ENCODE peak calls at places on chromosome 2, in seven cellular contexts. One of them, this sample, is unnamed.
A peak's percentile ranks its signal among the peaks of the same experiment; 100 is the strongest.

GRCh38 chr2:48906640-48907039 is 151.1 kb upstream of the LHCGR start:
- DNase-seq in stimulated activated CD4-positive, alpha-beta T cell treated with anti-CD3 and anti-CD28 coated beads, Interleukin-2, amount 100 ng/mL, for 48 hours: no peak
- DNase-seq in BE2C: no peak
- DNase-seq in NB4: no peak
- DNase-seq in stimulated activated naive CD4-positive, alpha-beta T cell: no peak
- DNase-seq in right lobe of liver: no peak
- DNase-seq in A172: no peak
- DNase-seq in this sample: no peak

GRCh38 chr2:173550143-173550542 is 195.5 kb downstream of the CDCA7 start:
- DNase-seq in stimulated activated CD4-positive, alpha-beta T cell treated with anti-CD3 and anti-CD28 coated beads, Interleukin-2, amount 100 ng/mL, for 48 hours: no peak
- DNase-seq in BE2C: no peak
- DNase-seq in NB4: no peak
- DNase-seq in stimulated activated naive CD4-positive, alpha-beta T cell: no peak
- DNase-seq in right lobe of liver: no peak
- DNase-seq in A172: peak; percentile 15
- DNase-seq in this sample: no peak

GRCh38 chr2:171316220-171316619 is 117.6 kb downstream of the METTL8 start:
- DNase-seq in stimulated activated CD4-positive, alpha-beta T cell treated with anti-CD3 and anti-CD28 coated beads, Interleukin-2, amount 100 ng/mL, for 48 hours: no peak
- DNase-seq in BE2C: no peak
- DNase-seq in NB4: no peak
- DNase-seq in stimulated activated naive CD4-positive, alpha-beta T cell: no peak
- DNase-seq in right lobe of liver: no peak
- DNase-seq in A172: peak; percentile 9
- DNase-seq in this sample: no peak

GRCh38 chr2:73386342-73386868 is 769 bp downstream of the ALMS1 start:
- DNase-seq in stimulated activated CD4-positive, alpha-beta T cell treated with anti-CD3 and anti-CD28 coated beads, Interleukin-2, amount 100 ng/mL, for 48 hours: no peak
- DNase-seq in BE2C: no peak
- DNase-seq in NB4: no peak
- DNase-seq in stimulated activated naive CD4-positive, alpha-beta T cell: no peak
- DNase-seq in right lobe of liver: no peak
- DNase-seq in A172: no peak
- DNase-seq in this sample: no peak

GRCh38 chr2:118223487-118224136 is 135.3 kb downstream of the INSIG2 start:
- DNase-seq in stimulated activated CD4-positive, alpha-beta T cell treated with anti-CD3 and anti-CD28 coated beads, Interleukin-2, amount 100 ng/mL, for 48 hours: no peak
- DNase-seq in BE2C: no peak
- DNase-seq in NB4: no peak
- DNase-seq in stimulated activated naive CD4-positive, alpha-beta T cell: peak; percentile 8
- DNase-seq in right lobe of liver: no peak
- DNase-seq in A172: no peak
- DNase-seq in this sample: no peak

GRCh38 chr2:209556354-209556961 is 132.6 kb downstream of the MAP2 start:
- DNase-seq in stimulated activated CD4-positive, alpha-beta T cell treated with anti-CD3 and anti-CD28 coated beads, Interleukin-2, amount 100 ng/mL, for 48 hours: no peak
- DNase-seq in BE2C: peak; percentile 14
- DNase-seq in NB4: peak; percentile 62
- DNase-seq in stimulated activated naive CD4-positive, alpha-beta T cell: no peak
- DNase-seq in right lobe of liver: no peak
- DNase-seq in A172: peak; percentile 59
- DNase-seq in this sample: no peak

GRCh38 chr2:80102026-80102425 is 202.5 kb downstream of the LRRTM1 start:
- DNase-seq in stimulated activated CD4-positive, alpha-beta T cell treated with anti-CD3 and anti-CD28 coated beads, Interleukin-2, amount 100 ng/mL, for 48 hours: no peak
- DNase-seq in BE2C: no peak
- DNase-seq in NB4: no peak
- DNase-seq in stimulated activated naive CD4-positive, alpha-beta T cell: no peak
- DNase-seq in right lobe of liver: no peak
- DNase-seq in A172: peak; percentile 65
- DNase-seq in this sample: no peak

GRCh38 chr2:200652158-200652557 is 66.3 kb downstream of the AOX1 start:
- DNase-seq in stimulated activated CD4-positive, alpha-beta T cell treated with anti-CD3 and anti-CD28 coated beads, Interleukin-2, amount 100 ng/mL, for 48 hours: no peak
- DNase-seq in BE2C: no peak
- DNase-seq in NB4: no peak
- DNase-seq in stimulated activated naive CD4-positive, alpha-beta T cell: no peak
- DNase-seq in right lobe of liver: no peak
- DNase-seq in A172: no peak
- DNase-seq in this sample: no peak

GRCh38 chr2:120707816-120708215 is 27.9 kb upstream of the GLI2 start:
- DNase-seq in stimulated activated CD4-positive, alpha-beta T cell treated with anti-CD3 and anti-CD28 coated beads, Interleukin-2, amount 100 ng/mL, for 48 hours: no peak
- DNase-seq in BE2C: no peak
- DNase-seq in NB4: no peak
- DNase-seq in stimulated activated naive CD4-positive, alpha-beta T cell: no peak
- DNase-seq in right lobe of liver: no peak
- DNase-seq in A172: no peak
- DNase-seq in this sample: no peak

GRCh38 chr2:152427902-152428301 is 92.9 kb downstream of the FMNL2 start:
- DNase-seq in stimulated activated CD4-positive, alpha-beta T cell treated with anti-CD3 and anti-CD28 coated beads, Interleukin-2, amount 100 ng/mL, for 48 hours: no peak
- DNase-seq in BE2C: no peak
- DNase-seq in NB4: no peak
- DNase-seq in stimulated activated naive CD4-positive, alpha-beta T cell: no peak
- DNase-seq in right lobe of liver: no peak
- DNase-seq in A172: no peak
- DNase-seq in this sample: no peak

GRCh38 chr2:142180820-142181533 is 50.2 kb upstream of the LRP1B start:
- DNase-seq in stimulated activated CD4-positive, alpha-beta T cell treated with anti-CD3 and anti-CD28 coated beads, Interleukin-2, amount 100 ng/mL, for 48 hours: no peak
- DNase-seq in BE2C: peak; percentile 51
- DNase-seq in NB4: peak; percentile 57
- DNase-seq in stimulated activated naive CD4-positive, alpha-beta T cell: no peak
- DNase-seq in right lobe of liver: no peak
- DNase-seq in A172: peak; percentile 31
- DNase-seq in this sample: no peak

GRCh38 chr2:30425326-30425725 is 21.7 kb upstream of the LCLAT1 start:
- DNase-seq in stimulated activated CD4-positive, alpha-beta T cell treated with anti-CD3 and anti-CD28 coated beads, Interleukin-2, amount 100 ng/mL, for 48 hours: no peak
- DNase-seq in BE2C: no peak
- DNase-seq in NB4: no peak
- DNase-seq in stimulated activated naive CD4-positive, alpha-beta T cell: no peak
- DNase-seq in right lobe of liver: no peak
- DNase-seq in A172: no peak
- DNase-seq in this sample: no peak

GRCh38 chr2:112814278-112814677 is 22.3 kb downstream of the IL1B start:
- DNase-seq in stimulated activated CD4-positive, alpha-beta T cell treated with anti-CD3 and anti-CD28 coated beads, Interleukin-2, amount 100 ng/mL, for 48 hours: no peak
- DNase-seq in BE2C: no peak
- DNase-seq in NB4: no peak
- DNase-seq in stimulated activated naive CD4-positive, alpha-beta T cell: no peak
- DNase-seq in right lobe of liver: no peak
- DNase-seq in A172: peak; percentile 58
- DNase-seq in this sample: no peak

GRCh38 chr2:85334933-85335332 is 7.1 kb upstream of the TGOLN2 start:
- DNase-seq in stimulated activated CD4-positive, alpha-beta T cell treated with anti-CD3 and anti-CD28 coated beads, Interleukin-2, amount 100 ng/mL, for 48 hours: no peak
- DNase-seq in BE2C: no peak
- DNase-seq in NB4: no peak
- DNase-seq in stimulated activated naive CD4-positive, alpha-beta T cell: no peak
- DNase-seq in right lobe of liver: no peak
- DNase-seq in A172: no peak
- DNase-seq in this sample: no peak

GRCh38 chr2:905091-905832 is 45.4 kb upstream of the SNTG2 start:
- DNase-seq in stimulated activated CD4-positive, alpha-beta T cell treated with anti-CD3 and anti-CD28 coated beads, Interleukin-2, amount 100 ng/mL, for 48 hours: no peak
- DNase-seq in BE2C: no peak
- DNase-seq in NB4: no peak
- DNase-seq in stimulated activated naive CD4-positive, alpha-beta T cell: no peak
- DNase-seq in right lobe of liver: no peak
- DNase-seq in A172: no peak
- DNase-seq in this sample: no peak

GRCh38 chr2:52210611-52211010 is 1178.7 kb upstream of the NRXN1 start:
- DNase-seq in stimulated activated CD4-positive, alpha-beta T cell treated with anti-CD3 and anti-CD28 coated beads, Interleukin-2, amount 100 ng/mL, for 48 hours: no peak
- DNase-seq in BE2C: no peak
- DNase-seq in NB4: no peak
- DNase-seq in stimulated activated naive CD4-positive, alpha-beta T cell: no peak
- DNase-seq in right lobe of liver: no peak
- DNase-seq in A172: no peak
- DNase-seq in this sample: no peak

GRCh38 chr2:120628248-120628647 is 107.4 kb upstream of the GLI2 start:
- DNase-seq in stimulated activated CD4-positive, alpha-beta T cell treated with anti-CD3 and anti-CD28 coated beads, Interleukin-2, amount 100 ng/mL, for 48 hours: no peak
- DNase-seq in BE2C: no peak
- DNase-seq in NB4: no peak
- DNase-seq in stimulated activated naive CD4-positive, alpha-beta T cell: no peak
- DNase-seq in right lobe of liver: no peak
- DNase-seq in A172: no peak
- DNase-seq in this sample: no peak

GRCh38 chr2:45191972-45192371 is 182.7 kb upstream of the SIX2 start:
- DNase-seq in stimulated activated CD4-positive, alpha-beta T cell treated with anti-CD3 and anti-CD28 coated beads, Interleukin-2, amount 100 ng/mL, for 48 hours: no peak
- DNase-seq in BE2C: no peak
- DNase-seq in NB4: no peak
- DNase-seq in stimulated activated naive CD4-positive, alpha-beta T cell: no peak
- DNase-seq in right lobe of liver: no peak
- DNase-seq in A172: no peak
- DNase-seq in this sample: no peak

GRCh38 chr2:194126418-194126817 is 1530.6 kb upstream of the SLC39A10 start:
- DNase-seq in stimulated activated CD4-positive, alpha-beta T cell treated with anti-CD3 and anti-CD28 coated beads, Interleukin-2, amount 100 ng/mL, for 48 hours: no peak
- DNase-seq in BE2C: no peak
- DNase-seq in NB4: no peak
- DNase-seq in stimulated activated naive CD4-positive, alpha-beta T cell: no peak
- DNase-seq in right lobe of liver: no peak
- DNase-seq in A172: no peak
- DNase-seq in this sample: no peak

GRCh38 chr2:23694058-23695045 is 232.6 kb downstream of the ATAD2B start:
- DNase-seq in stimulated activated CD4-positive, alpha-beta T cell treated with anti-CD3 and anti-CD28 coated beads, Interleukin-2, amount 100 ng/mL, for 48 hours: no peak
- DNase-seq in BE2C: no peak
- DNase-seq in NB4: no peak
- DNase-seq in stimulated activated naive CD4-positive, alpha-beta T cell: no peak
- DNase-seq in right lobe of liver: peak; percentile 19
- DNase-seq in A172: no peak
- DNase-seq in this sample: no peak

GRCh38 chr2:162490052-162490717 is 146.3 kb downstream of the GCA start:
- DNase-seq in stimulated activated CD4-positive, alpha-beta T cell treated with anti-CD3 and anti-CD28 coated beads, Interleukin-2, amount 100 ng/mL, for 48 hours: no peak
- DNase-seq in BE2C: no peak
- DNase-seq in NB4: peak; percentile 15
- DNase-seq in stimulated activated naive CD4-positive, alpha-beta T cell: no peak
- DNase-seq in right lobe of liver: no peak
- DNase-seq in A172: peak; percentile 68
- DNase-seq in this sample: no peak

GRCh38 chr2:177058747-177059146 is 153.8 kb upstream of the HNRNPA3 start:
- DNase-seq in stimulated activated CD4-positive, alpha-beta T cell treated with anti-CD3 and anti-CD28 coated beads, Interleukin-2, amount 100 ng/mL, for 48 hours: no peak
- DNase-seq in BE2C: no peak
- DNase-seq in NB4: no peak
- DNase-seq in stimulated activated naive CD4-positive, alpha-beta T cell: no peak
- DNase-seq in right lobe of liver: no peak
- DNase-seq in A172: no peak
- DNase-seq in this sample: no peak

GRCh38 chr2:124080281-124081153 is 55.4 kb downstream of the CNTNAP5 start:
- DNase-seq in stimulated activated CD4-positive, alpha-beta T cell treated with anti-CD3 and anti-CD28 coated beads, Interleukin-2, amount 100 ng/mL, for 48 hours: no peak
- DNase-seq in BE2C: no peak
- DNase-seq in NB4: no peak
- DNase-seq in stimulated activated naive CD4-positive, alpha-beta T cell: no peak
- DNase-seq in right lobe of liver: no peak
- DNase-seq in A172: no peak
- DNase-seq in this sample: no peak

GRCh38 chr2:242010567-242011513 is 141.3 kb downstream of the RTP5 start:
- DNase-seq in stimulated activated CD4-positive, alpha-beta T cell treated with anti-CD3 and anti-CD28 coated beads, Interleukin-2, amount 100 ng/mL, for 48 hours: no peak
- DNase-seq in BE2C: no peak
- DNase-seq in NB4: peak; percentile 35
- DNase-seq in stimulated activated naive CD4-positive, alpha-beta T cell: no peak
- DNase-seq in right lobe of liver: no peak
- DNase-seq in A172: no peak
- DNase-seq in this sample: no peak

GRCh38 chr2:237575869-237576862 is 9.8 kb downstream of the PRLH start:
- DNase-seq in stimulated activated CD4-positive, alpha-beta T cell treated with anti-CD3 and anti-CD28 coated beads, Interleukin-2, amount 100 ng/mL, for 48 hours: no peak
- DNase-seq in BE2C: no peak
- DNase-seq in NB4: no peak
- DNase-seq in stimulated activated naive CD4-positive, alpha-beta T cell: no peak
- DNase-seq in right lobe of liver: peak; percentile 52
- DNase-seq in A172: no peak
- DNase-seq in this sample: no peak

GRCh38 chr2:164126960-164127359 is 391.2 kb upstream of the FIGN start:
- DNase-seq in stimulated activated CD4-positive, alpha-beta T cell treated with anti-CD3 and anti-CD28 coated beads, Interleukin-2, amount 100 ng/mL, for 48 hours: no peak
- DNase-seq in BE2C: no peak
- DNase-seq in NB4: no peak
- DNase-seq in stimulated activated naive CD4-positive, alpha-beta T cell: no peak
- DNase-seq in right lobe of liver: no peak
- DNase-seq in A172: no peak
- DNase-seq in this sample: no peak

GRCh38 chr2:64975232-64975791 is 13.9 kb upstream of the SLC1A4 start:
- DNase-seq in stimulated activated CD4-positive, alpha-beta T cell treated with anti-CD3 and anti-CD28 coated beads, Interleukin-2, amount 100 ng/mL, for 48 hours: no peak
- DNase-seq in BE2C: no peak
- DNase-seq in NB4: no peak
- DNase-seq in stimulated activated naive CD4-positive, alpha-beta T cell: no peak
- DNase-seq in right lobe of liver: peak; percentile 85
- DNase-seq in A172: peak; percentile 91
- DNase-seq in this sample: no peak

GRCh38 chr2:186670831-186671230 is 23.0 kb upstream of the FAM171B start:
- DNase-seq in stimulated activated CD4-positive, alpha-beta T cell treated with anti-CD3 and anti-CD28 coated beads, Interleukin-2, amount 100 ng/mL, for 48 hours: no peak
- DNase-seq in BE2C: no peak
- DNase-seq in NB4: no peak
- DNase-seq in stimulated activated naive CD4-positive, alpha-beta T cell: no peak
- DNase-seq in right lobe of liver: no peak
- DNase-seq in A172: no peak
- DNase-seq in this sample: no peak

GRCh38 chr2:214215107-214215506 is 195.7 kb upstream of the VWC2L start:
- DNase-seq in stimulated activated CD4-positive, alpha-beta T cell treated with anti-CD3 and anti-CD28 coated beads, Interleukin-2, amount 100 ng/mL, for 48 hours: no peak
- DNase-seq in BE2C: no peak
- DNase-seq in NB4: no peak
- DNase-seq in stimulated activated naive CD4-positive, alpha-beta T cell: no peak
- DNase-seq in right lobe of liver: no peak
- DNase-seq in A172: no peak
- DNase-seq in this sample: no peak

GRCh38 chr2:69889302-69889701 is 4.5 kb upstream of the SNRNP27 start:
- DNase-seq in stimulated activated CD4-positive, alpha-beta T cell treated with anti-CD3 and anti-CD28 coated beads, Interleukin-2, amount 100 ng/mL, for 48 hours: no peak
- DNase-seq in BE2C: no peak
- DNase-seq in NB4: no peak
- DNase-seq in stimulated activated naive CD4-positive, alpha-beta T cell: no peak
- DNase-seq in right lobe of liver: no peak
- DNase-seq in A172: no peak
- DNase-seq in this sample: no peak

GRCh38 chr2:85611705-85612587 is at the start of gene C2orf68:
- DNase-seq in stimulated activated CD4-positive, alpha-beta T cell treated with anti-CD3 and anti-CD28 coated beads, Interleukin-2, amount 100 ng/mL, for 48 hours: peak; percentile 80
- DNase-seq in BE2C: peak; percentile 84
- DNase-seq in NB4: peak; percentile 96
- DNase-seq in stimulated activated naive CD4-positive, alpha-beta T cell: peak; percentile 70
- DNase-seq in right lobe of liver: peak; percentile 95
- DNase-seq in A172: peak; percentile 79
- DNase-seq in this sample: peak; percentile 74

GRCh38 chr2:11203480-11203879 is 48.2 kb downstream of the SLC66A3 start:
- DNase-seq in stimulated activated CD4-positive, alpha-beta T cell treated with anti-CD3 and anti-CD28 coated beads, Interleukin-2, amount 100 ng/mL, for 48 hours: no peak
- DNase-seq in BE2C: no peak
- DNase-seq in NB4: peak; percentile 73
- DNase-seq in stimulated activated naive CD4-positive, alpha-beta T cell: no peak
- DNase-seq in right lobe of liver: no peak
- DNase-seq in A172: peak; percentile 92
- DNase-seq in this sample: no peak

This sample was measured in T-cell.